ENCODE peak calls at places on chromosomes 2 and 18, in nine cellular contexts. W is HCT116; E is lower lobe of right lung; U is CD4-positive, CD25-positive, alpha-beta regulatory T cell; O is mucosa of descending colon; S is IMR-90; M is transverse colon; X is tibial artery; D is neuronal stem cell. Q is an unnamed sample.

GRCh38 chr2:22883054-22883453 is 501.9 kb upstream of the KLHL29 start:
- DNase-seq in E (no peak), O (no peak), S (no peak), X (no peak), D (no peak), M (no peak), U (no peak), W (no peak), Q (no peak)

GRCh38 chr2:220458051-220458450 is 830.6 kb downstream of the SLC4A3 start:
- DNase-seq in U (no peak), D (no peak), E (no peak), O (no peak), M (no peak), W (no peak), S (no peak), X (no peak), Q (no peak)

GRCh38 chr2:147634801-147635200 is 210.0 kb upstream of the ACVR2A start:
- DNase-seq in X (no peak), S (no peak), D (no peak), O (no peak), U (no peak), M (no peak), E (no peak), W (no peak), Q (no peak)

GRCh38 chr18:50662177-50662576 is 102.3 kb downstream of the MAPK4 start:
- DNase-seq in E (no peak), U (peak; percentile 12), X (no peak), M (no peak), W (peak; percentile 8), D (no peak), O (no peak), S (peak; percentile 4), Q (no peak)

GRCh38 chr18:12694032-12694431 is 8.5 kb downstream of the CEP76 start:
- DNase-seq in U (no peak), X (no peak), S (no peak), W (no peak), D (no peak), E (no peak), O (no peak), M (no peak), Q (no peak)

GRCh38 chr18:51614033-51614432 is 416.6 kb upstream of the MEX3C start:
- DNase-seq in E (no peak), X (no peak), O (no peak), U (no peak), S (no peak), M (no peak), W (no peak), D (no peak), Q (peak; percentile 1)

GRCh38 chr2:203936535-203936934 is at the start of gene ICOS:
- DNase-seq in E (no peak), W (no peak), U (peak; percentile 94), X (no peak), D (no peak), M (no peak), S (no peak), O (no peak), Q (no peak)

GRCh38 chr2:53087282-53087882 is 680.2 kb upstream of the CHAC2 start:
- DNase-seq in X (no peak), D (no peak), M (no peak), U (no peak), O (no peak), W (no peak), S (peak; percentile 80), E (no peak), Q (no peak)

GRCh38 chr2:157442636-157443035 is 1.3 kb downstream of the CYTIP start:
- DNase-seq in D (no peak), X (no peak), O (no peak), E (no peak), M (no peak), W (no peak), U (peak; percentile 56), S (no peak), Q (no peak)

GRCh38 chr2:157441072-157441454 is 2.8 kb downstream of the CYTIP start:
- DNase-seq in U (peak; percentile 92), O (no peak), D (no peak), M (peak; percentile 32), S (no peak), W (no peak), X (no peak), E (no peak), Q (no peak)

GRCh38 chr2:157440404-157441071 is 3.4 kb downstream of the CYTIP start:
- DNase-seq in E (no peak), X (no peak), D (no peak), S (no peak), M (peak; percentile 37), W (no peak), U (no peak), O (peak; percentile 56), Q (no peak)

GRCh38 chr2:157443090-157443489 is 799 bp downstream of the CYTIP start:
- DNase-seq in O (no peak), D (no peak), E (no peak), M (no peak), X (no peak), W (no peak), S (no peak), U (peak; percentile 57), Q (no peak)

GRCh38 chr2:157442136-157442535 is 1.8 kb downstream of the CYTIP start:
- DNase-seq in W (no peak), X (no peak), O (no peak), E (no peak), U (peak; percentile 55), S (no peak), M (no peak), D (no peak), Q (no peak)
- H3K4me1 ChIP-seq in W (no peaks in the 10 kb centered on the region), X (no peaks in the 10 kb centered on the region), O (peaks cover 15% of the 10 kb centered on the region), E (no peaks in the 10 kb centered on the region), U (peaks cover 35% of the 10 kb centered on the region), S (no peaks in the 10 kb centered on the region), M (no peaks in the 10 kb centered on the region), D (no peaks in the 10 kb centered on the region), Q (no peaks in the 10 kb centered on the region)

GRCh38 chr2:1632006-1632348 is 112.3 kb downstream of the PXDN start:
- DNase-seq in O (peak; percentile 58), M (peak; percentile 64), E (no peak), U (no peak), X (no peak), W (no peak), S (peak; percentile 87), D (no peak), Q (peak; percentile 53)
- H3K4me1 ChIP-seq in O (peaks cover 12% of the 10 kb centered on the region), M (no peaks in the 10 kb centered on the region), E (peaks cover 12% of the 10 kb centered on the region), U (no peaks in the 10 kb centered on the region), X (no peaks in the 10 kb centered on the region), W (no peaks in the 10 kb centered on the region), S (peaks cover 16% of the 10 kb centered on the region), D (no peaks in the 10 kb centered on the region), Q (peaks cover 37% of the 10 kb centered on the region)

GRCh38 chr2:26511466-26511865 is 33.5 kb upstream of the OTOF start:
- DNase-seq in X (no peak), O (no peak), S (no peak), U (no peak), D (no peak), W (no peak), M (no peak), E (no peak), Q (no peak)
- H3K4me1 ChIP-seq in X (no peaks in the 10 kb centered on the region), O (no peaks in the 10 kb centered on the region), S (no peaks in the 10 kb centered on the region), U (no peaks in the 10 kb centered on the region), D (peaks cover 5% of the 10 kb centered on the region), W (no peaks in the 10 kb centered on the region), M (no peaks in the 10 kb centered on the region), E (no peaks in the 10 kb centered on the region), Q (no peaks in the 10 kb centered on the region)

DNA sequence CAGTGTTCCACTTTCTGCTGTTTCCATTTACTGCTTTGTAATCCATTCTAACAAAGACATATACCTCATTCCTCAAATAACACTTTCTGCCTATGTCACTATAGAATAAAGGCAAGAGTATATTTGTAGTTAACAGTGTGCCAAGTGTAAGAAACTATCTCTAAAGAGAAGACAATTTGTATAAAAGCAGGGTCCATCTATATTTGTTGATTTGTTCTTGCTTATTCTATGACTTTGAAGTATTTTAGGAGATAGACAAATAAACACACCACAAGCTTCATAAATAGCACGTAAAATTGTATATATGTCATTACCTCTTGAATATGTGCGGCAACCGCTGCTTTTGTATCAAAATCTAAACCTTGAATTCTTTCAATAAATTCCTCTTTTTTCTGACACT is 56.0 kb downstream of the CCDC88A start:
- DNase-seq in D (no peak), O (no peak), M (no peak), U (no peak), S (no peak), W (no peak), X (no peak), E (no peak), Q (no peak)
- H3K4me1 ChIP-seq in D (no peaks in the 10 kb centered on the region), O (no peaks in the 10 kb centered on the region), M (no peaks in the 10 kb centered on the region), U (no peaks in the 10 kb centered on the region), S (no peaks in the 10 kb centered on the region), W (no peaks in the 10 kb centered on the region), X (no peaks in the 10 kb centered on the region), E (peaks cover 13% of the 10 kb centered on the region), Q (no peaks in the 10 kb centered on the region)

Q was measured in Caco-2.